ENCODE peak calls at places on chromosomes 16 and 17, in five cellular contexts. K, V, C, O and J are unnamed samples. For H3K27me3, the result is how much of the 10 kb centered on the place peaks cover.

GRCh38 chr17:213286-214105 is 32.0 kb upstream of the DOC2B start:
- DNase-seq in O (no peak), V (no peak), K (no peak), C (no peak), J (no peak)

GRCh38 chr16:15643453-15644305 is 725 bp upstream of the MARF1 start:
- DNase-seq in V (peak), K (peak), O (peak), C (no peak), J (peak)

GRCh38 chr16:22139008-22139407 is 23.3 kb upstream of the SDR42E2 start:
- DNase-seq in O (no peak), C (no peak), V (no peak), K (no peak), J (no peak)

GRCh38 chr17:77836557-77837041 is 121.9 kb upstream of the TNRC6C start:
- DNase-seq in C (peak), K (peak), V (no peak), O (peak), J (peak)

GRCh38 chr16:81908466-81909230 is 102.6 kb downstream of the SDR42E1 start:
- DNase-seq in V (no peak), K (no peak), O (no peak), C (no peak), J (no peak)

GRCh38 chr16:1606774-1607173 is 5.1 kb downstream of the IFT140 start:
- DNase-seq in O (no peak), K (no peak), V (no peak), C (no peak), J (no peak)

GRCh38 chr16:50616386-50616785 is 64.7 kb downstream of the SNX20 start:
- DNase-seq in C (no peak), K (no peak), O (no peak), V (no peak), J (no peak)

GRCh38 chr16:15961060-15961511 is 11.7 kb downstream of the ABCC1 start:
- DNase-seq in C (peak), K (peak), O (peak), V (no peak), J (peak)

GRCh38 chr17:49695698-49696232 is 12.0 kb downstream of the SLC35B1 start:
- DNase-seq in K (no peak), V (no peak), O (no peak), C (no peak), J (no peak)
- TF ChIP-seq CTCF in K (no peak), V (no peak), O (no peak), C (no peak), J (no peak)

GRCh38 chr17:45312477-45313418 is 4.1 kb downstream of the MAP3K14 start:
- DNase-seq in V (no peak), O (no peak), K (no peak), C (no peak), J (no peak)
- H3K27ac ChIP-seq in V (peak), O (peak), K (peak), C (peak), J (peak)

DNA sequence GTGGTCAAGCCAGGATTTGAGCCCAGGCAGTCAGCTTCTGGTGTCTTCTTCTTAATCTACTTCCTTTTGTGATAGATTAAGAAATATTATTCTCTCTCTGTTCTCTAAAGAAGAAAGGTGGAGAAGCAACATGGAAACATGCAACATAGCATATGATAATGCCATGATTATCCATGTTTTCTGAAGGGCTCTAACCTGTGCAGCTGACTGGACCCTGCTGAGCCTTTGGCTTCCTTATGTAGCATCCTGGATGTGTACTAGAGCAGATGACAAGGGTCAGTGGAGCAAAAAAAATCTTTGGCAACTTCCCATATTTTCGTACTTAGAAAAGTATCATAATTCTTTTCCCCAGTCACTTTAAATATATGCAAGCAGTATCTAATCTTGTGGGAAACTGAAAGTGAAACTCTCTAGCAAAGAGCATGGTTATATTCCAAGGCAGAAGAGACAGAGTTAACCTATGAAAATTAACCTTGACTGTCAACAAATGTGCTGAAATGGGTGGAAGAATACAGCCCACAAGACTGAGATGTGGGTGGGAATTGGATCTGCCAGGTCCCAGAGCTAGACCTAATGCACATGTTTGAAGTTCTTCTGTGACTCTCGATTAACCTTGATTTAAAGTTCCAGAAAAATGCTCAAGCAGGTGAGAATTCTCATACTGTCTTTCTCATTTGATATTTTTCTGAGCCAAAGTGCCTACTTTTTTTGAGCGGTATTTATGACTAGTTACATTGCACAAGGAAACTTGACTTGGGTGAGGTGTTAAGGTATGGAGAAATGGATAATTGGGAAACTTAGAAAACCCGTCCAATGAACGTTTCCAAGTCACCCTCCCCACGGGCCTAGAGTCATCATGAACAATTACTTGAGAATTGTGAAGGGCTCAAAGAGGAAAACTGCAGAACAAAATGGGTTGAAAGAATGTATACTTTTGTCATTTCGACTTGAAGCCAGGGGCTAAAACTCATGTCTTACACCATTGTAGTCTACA is 248.6 kb downstream of the FTO start:
- DNase-seq in O (peak), K (peak), C (no peak), V (no peak), J (no peak)
- H3K27me3 ChIP-seq in O (under half), K (under half), C (under half), V (under half), J (under half)

DNA sequence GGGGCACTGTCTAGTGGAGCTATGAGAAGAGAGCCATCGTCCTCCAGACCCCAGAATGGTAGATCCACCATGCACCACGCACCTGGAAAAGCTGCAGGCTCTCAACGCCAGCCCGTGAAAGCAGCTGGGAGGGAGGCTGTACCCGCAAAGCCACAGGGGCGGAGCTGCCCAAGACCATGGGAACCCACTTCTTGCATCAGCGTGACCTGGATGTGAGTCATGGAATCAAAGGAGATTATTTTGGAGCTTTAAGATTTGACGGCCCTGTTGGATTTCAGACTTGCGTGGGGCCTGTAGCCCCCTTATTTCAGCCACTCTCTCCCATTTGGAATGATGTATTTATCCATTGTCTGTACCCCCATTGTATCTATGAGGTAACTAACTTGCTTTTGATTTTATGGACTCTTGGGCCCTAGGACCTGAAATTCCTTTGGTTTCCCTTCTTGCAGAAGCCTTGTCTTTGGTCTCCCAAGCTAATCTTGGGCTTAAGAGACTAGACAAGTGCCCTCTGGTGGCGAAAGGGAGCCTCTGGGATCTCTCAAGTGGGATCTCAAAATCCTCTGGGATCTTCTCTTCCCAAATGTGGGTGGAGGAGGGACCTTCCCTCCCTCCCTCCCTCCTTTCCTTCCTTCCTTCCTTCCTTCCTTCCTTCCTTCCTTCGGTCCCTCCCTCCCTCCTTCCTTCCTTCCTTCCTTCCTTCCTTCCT is 58.2 kb upstream of the HAPSTR1 start:
- DNase-seq in V (peak), O (peak), K (peak), C (no peak), J (no peak)
- TF ChIP-seq CTCF in V (no peak), O (peak), K (peak), C (no peak), J (no peak)

GRCh38 chr16:28294201-28294600 is 1.9 kb downstream of the SBK1 start:
- DNase-seq in V (no peak), C (no peak), K (no peak), O (no peak), J (no peak)
- H3K27ac ChIP-seq in V (no peak), C (peak), K (no peak), O (no peak), J (peak)

DNA sequence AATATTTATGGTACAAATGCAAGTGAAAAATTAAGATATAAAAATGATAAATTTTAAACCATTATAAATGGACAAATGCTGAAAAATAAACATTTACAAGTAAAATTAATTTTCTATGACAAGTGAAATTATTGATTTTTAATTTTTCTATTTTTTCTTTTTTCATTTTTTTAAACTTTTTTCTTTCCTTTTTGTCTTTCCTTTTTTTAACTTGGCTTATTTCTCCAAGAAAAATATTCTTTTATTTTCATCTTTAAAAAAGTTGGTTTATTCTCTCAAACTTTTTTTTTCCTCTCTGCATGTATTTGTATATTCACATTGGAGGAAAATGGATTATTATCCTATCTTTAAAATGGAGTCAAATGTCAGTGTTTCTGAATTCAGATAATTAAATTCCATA is 3.9 kb upstream of the IGF2BP1 start:
- DNase-seq in C (no peak), K (no peak), V (no peak), O (no peak), J (no peak)
- H3K27me3 ChIP-seq in C (under half), K (under half), V (under half), O (under half), J (half or more)